ENCODE peak calls at places on chromosomes 4 and X, in six cellular contexts. O is IMR-90, B is H1, N is mesendoderm, U is neuronal stem cell, Q is H9. E is an unnamed sample.

GRCh38 chr4:61572160-61572559 is 372.0 kb downstream of the ADGRL3 start:
- DNase-seq in O (peak; percentile 19), B (no peak), N (no peak), U (no peak), Q (no peak), E (peak; percentile 76)

GRCh38 chr4:176409627-176410026 is 89.9 kb downstream of the SPCS3 start:
- DNase-seq in O (peak; percentile 32), B (no peak), N (no peak), U (no peak), Q (no peak), E (no peak)

GRCh38 chr4:99457270-99457669 is 22.1 kb upstream of the ADH7 start:
- DNase-seq in O (no peak), B (no peak), N (peak; percentile 11), U (no peak), Q (no peak), E (no peak)

GRCh38 chrX:132758778-132759177 is 199.7 kb downstream of the HS6ST2 start:
- DNase-seq in O (no peak), B (no peak), N (peak; percentile 81), U (no peak), Q (peak; percentile 41), E (peak; percentile 1)

GRCh38 chr4:98938386-98938785 is 9.5 kb upstream of the EIF4E start:
- DNase-seq in O (peak; percentile 62), B (no peak), N (peak; percentile 14), U (no peak), Q (no peak), E (peak; percentile 56)

GRCh38 chr4:82076359-82076758 is 297.4 kb downstream of the HNRNPD start:
- DNase-seq in O (no peak), B (no peak), N (no peak), U (no peak), Q (no peak), E (no peak)

GRCh38 chr4:94653095-94653649 is 104.6 kb upstream of the BMPR1B start:
- DNase-seq in O (no peak), B (no peak), N (peak; percentile 12), U (no peak), Q (no peak), E (no peak)

GRCh38 chr4:39237179-39237578 is 54.9 kb downstream of the WDR19 start:
- DNase-seq in O (no peak), B (no peak), N (peak; percentile 14), U (no peak), Q (no peak), E (no peak)

GRCh38 chr4:72314869-72315268 is 254.2 kb downstream of the ADAMTS3 start:
- DNase-seq in O (peak; percentile 76), B (no peak), N (no peak), U (no peak), Q (no peak), E (peak; percentile 16)

GRCh38 chr4:33715996-33716395 is 2528.3 kb downstream of the ARAP2 start:
- DNase-seq in O (no peak), B (no peak), N (no peak), U (no peak), Q (no peak), E (peak; percentile 67)

GRCh38 chrX:114580336-114580735 is 3.5 kb upstream of the HTR2C start:
- DNase-seq in O (no peak), B (no peak), N (peak; percentile 23), U (no peak), Q (no peak), E (peak; percentile 17)

GRCh38 chr4:153781280-153781679 is 7.6 kb downstream of the SFRP2 start:
- DNase-seq in O (no peak), B (no peak), N (no peak), U (no peak), Q (peak; percentile 46), E (no peak)

GRCh38 chr4:163243297-163243981 is 76.7 kb upstream of the NAF1 start:
- DNase-seq in O (no peak), B (no peak), N (no peak), U (no peak), Q (no peak), E (no peak)

GRCh38 chrX:84709987-84710386 is 207.7 kb upstream of the HDX start:
- DNase-seq in O (no peak), B (no peak), N (peak; percentile 44), U (no peak), Q (no peak), E (no peak)

GRCh38 chr4:184598753-184599491 is 50.3 kb downstream of the CASP3 start:
- DNase-seq in O (no peak), B (no peak), N (peak; percentile 22), U (no peak), Q (no peak), E (no peak)

GRCh38 chr4:18050448-18050847 is 28.9 kb upstream of the LCORL start:
- DNase-seq in O (no peak), B (no peak), N (no peak), U (no peak), Q (no peak), E (no peak)

GRCh38 chr4:7475207-7475606 is 40.5 kb upstream of the PSAPL1 start:
- DNase-seq in O (no peak), B (no peak), N (no peak), U (no peak), Q (no peak), E (no peak)

GRCh38 chrX:54708404-54708803 is 89.7 kb downstream of the ITIH6 start:
- DNase-seq in O (no peak), B (no peak), N (no peak), U (no peak), Q (no peak), E (no peak)

GRCh38 chr4:90495211-90495610 is 368.0 kb downstream of the CCSER1 start:
- DNase-seq in O (no peak), B (no peak), N (no peak), U (no peak), Q (no peak), E (no peak)

GRCh38 chrX:135931644-135932487 is 38.4 kb downstream of the SAGE1 start:
- DNase-seq in O (peak; percentile 24), B (peak; percentile 10), N (peak; percentile 47), U (peak; percentile 6), Q (peak; percentile 63), E (peak; percentile 26)

GRCh38 chrX:101906136-101906796 is 25.6 kb downstream of the ZMAT1 start:
- DNase-seq in O (no peak), B (no peak), N (no peak), U (no peak), Q (no peak), E (no peak)

GRCh38 chr4:2256781-2257191 is 5.1 kb downstream of the MXD4 start:
- DNase-seq in O (no peak), B (no peak), N (no peak), U (no peak), Q (no peak), E (no peak)

DNA sequence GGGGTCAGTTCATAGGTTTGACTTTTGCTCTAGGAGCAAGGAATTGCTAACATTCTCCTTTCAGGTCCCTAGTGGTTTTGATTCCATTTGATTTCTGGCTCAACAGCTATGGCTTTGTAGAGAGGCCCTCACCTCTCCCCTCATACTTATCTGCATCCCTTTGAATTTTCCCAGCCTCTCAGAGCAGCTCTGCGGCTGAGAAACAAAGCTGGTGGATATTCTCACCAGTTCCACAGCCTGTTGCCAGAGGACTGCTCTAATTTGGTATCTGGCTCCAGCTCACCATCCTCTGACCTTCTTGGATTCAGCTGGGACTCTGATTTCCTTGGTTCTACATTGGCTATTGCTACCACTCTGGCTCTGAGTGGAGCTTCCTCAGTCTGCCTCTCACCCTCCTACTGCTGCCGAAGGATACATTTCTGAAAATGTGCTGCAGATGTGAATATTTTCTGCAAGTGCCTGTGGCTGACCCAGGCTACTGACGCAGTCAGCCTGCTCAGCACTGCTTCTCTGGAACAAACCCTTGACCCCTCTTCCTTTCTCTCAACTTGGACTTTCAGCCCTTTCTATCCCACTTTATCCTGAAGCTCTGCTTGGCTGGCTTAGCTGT is 110.9 kb upstream of the ENPEP start:
- DNase-seq in O (no peak), B (no peak), N (no peak), U (no peak), Q (no peak), E (peak; percentile 68)
- H4K8ac ChIP-seq in O (no peak overlapping the region), B (no peak overlapping the region), N (no peak overlapping the region), U (no peak overlapping the region), Q (no peak overlapping the region), E (no peak overlapping the region)

GRCh38 chr4:54215379-54216072 is 13.6 kb upstream of the PDGFRA start:
- DNase-seq in O (no peak), B (no peak), N (peak; percentile 93), U (no peak), Q (no peak), E (no peak)

GRCh38 chr4:54217642-54218486 is 11.2 kb upstream of the PDGFRA start:
- DNase-seq in O (peak; percentile 83), B (no peak), N (peak; percentile 89), U (peak; percentile 79), Q (peak; percentile 82), E (peak; percentile 87)

GRCh38 chr4:54213812-54214211 is 15.3 kb upstream of the PDGFRA start:
- DNase-seq in O (no peak), B (no peak), N (no peak), U (no peak), Q (no peak), E (no peak)

GRCh38 chr4:54209617-54210016 is 19.5 kb upstream of the PDGFRA start:
- DNase-seq in O (no peak), B (no peak), N (no peak), U (no peak), Q (no peak), E (no peak)

GRCh38 chr4:54213001-54213400 is 16.1 kb upstream of the PDGFRA start:
- DNase-seq in O (no peak), B (no peak), N (no peak), U (no peak), Q (no peak), E (peak; percentile 43)
- H2BK120ac ChIP-seq in O (peak overlapping the region; percentile 32), B (no peak overlapping the region), N (no peak overlapping the region), U (no peak overlapping the region), Q (no peak overlapping the region), E (no peak overlapping the region)

DNA sequence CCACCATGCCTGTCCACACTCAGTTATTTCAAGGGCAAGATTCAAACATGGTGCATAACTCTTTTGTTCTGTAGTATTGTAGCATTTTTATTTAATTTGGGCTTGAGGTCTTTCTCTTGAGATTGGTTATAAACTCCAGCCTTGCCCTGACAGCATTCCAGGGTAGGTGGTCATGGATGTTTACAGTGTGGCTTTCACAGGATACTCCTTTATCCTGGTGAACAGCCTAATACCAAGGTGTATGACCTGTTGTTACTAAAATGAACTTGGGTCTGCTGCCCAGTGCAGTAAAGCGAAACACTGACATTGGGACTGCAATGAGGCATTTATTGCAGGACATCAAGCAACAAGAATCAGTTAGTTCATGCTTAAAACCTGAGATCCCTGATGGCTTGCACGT is 434.8 kb downstream of the ANKRD50 start:
- DNase-seq in O (no peak), B (no peak), N (no peak), U (no peak), Q (no peak), E (no peak)
- H3K23ac ChIP-seq in O (no peak overlapping the region), B (no peak overlapping the region), N (no peak overlapping the region), U (no peak overlapping the region), Q (no peak overlapping the region), E (no peak overlapping the region)

GRCh38 chr4:36207808-36208207 is 36.5 kb downstream of the ARAP2 start:
- DNase-seq in O (no peak), B (no peak), N (no peak), U (no peak), Q (no peak), E (no peak)

GRCh38 chr4:36209941-36210663 is 34.2 kb downstream of the ARAP2 start:
- DNase-seq in O (no peak), B (no peak), N (no peak), U (no peak), Q (no peak), E (no peak)

GRCh38 chr4:36207367-36207766 is 36.9 kb downstream of the ARAP2 start:
- DNase-seq in O (no peak), B (no peak), N (no peak), U (no peak), Q (no peak), E (no peak)

GRCh38 chr4:36206586-36206985 is 37.7 kb downstream of the ARAP2 start:
- DNase-seq in O (no peak), B (no peak), N (no peak), U (no peak), Q (no peak), E (no peak)

GRCh38 chr4:36208884-36209473 is 35.3 kb downstream of the ARAP2 start:
- DNase-seq in O (no peak), B (no peak), N (no peak), U (no peak), Q (no peak), E (no peak)
- H4K8ac ChIP-seq in O (no peak overlapping the region), B (no peak overlapping the region), N (no peak overlapping the region), U (no peak overlapping the region), Q (no peak overlapping the region), E (no peak overlapping the region)